ENCODE peak calls at places on chromosome 9, in eight cellular contexts. T is transverse colon; Z is NCI-H1694 treated with DMSO at 0.1 percent for 48 hours; V is KBM-7; G is T-helper 1 cell; X is activated CD8-positive, alpha-beta memory T cell treated with anti-CD3 and anti-CD28 coated beads for 4 hours; D is astrocyte; K is RPMI7951. B is an unnamed sample.

GRCh38 chr9:100417815-100418214 is 9.1 kb upstream of the MSANTD3 start:
- DNase-seq in G (no peak), T (no peak), Z (no peak), K (no peak), V (no peak), D (no peak), X (no peak), B (no peak)

GRCh38 chr9:35508069-35508468 is 18.2 kb downstream of the RUSC2 start:
- DNase-seq in V (no peak), D (peak; percentile 53), K (no peak), T (no peak), G (no peak), X (no peak), Z (no peak), B (no peak)

GRCh38 chr9:34612788-34613390 is 992 bp upstream of the RPP25L start:
- DNase-seq in V (peak; percentile 82), K (peak; percentile 72), G (peak; percentile 59), T (peak; percentile 81), X (peak; percentile 32), D (peak; percentile 38), Z (peak; percentile 67), B (peak; percentile 93)

GRCh38 chr9:137731216-137731946 is 112.6 kb downstream of the EHMT1 start:
- DNase-seq in X (no peak), T (no peak), K (no peak), Z (no peak), G (no peak), D (no peak), V (no peak), B (no peak)

GRCh38 chr9:70049672-70050271 is 6.1 kb downstream of the MAMDC2 start:
- DNase-seq in D (no peak), Z (no peak), X (no peak), G (no peak), T (peak; percentile 71), V (no peak), K (peak; percentile 83), B (no peak)

GRCh38 chr9:24464321-24464951 is 81.3 kb downstream of the IZUMO3 start:
- DNase-seq in T (no peak), K (no peak), D (peak; percentile 59), V (no peak), X (no peak), Z (no peak), G (no peak), B (no peak)

GRCh38 chr9:16950051-16950450 is 79.6 kb upstream of the BNC2 start:
- DNase-seq in X (no peak), V (no peak), Z (no peak), T (no peak), K (no peak), D (no peak), G (no peak), B (no peak)

GRCh38 chr9:81430727-81431126 is 258.6 kb downstream of the TLE1 start:
- DNase-seq in D (peak; percentile 58), K (no peak), T (no peak), X (no peak), G (no peak), V (no peak), Z (no peak), B (no peak)

GRCh38 chr9:126471084-126471611 is 142.6 kb upstream of the LMX1B start:
- DNase-seq in G (peak; percentile 67), K (peak; percentile 91), Z (no peak), D (peak; percentile 51), X (peak; percentile 54), T (peak; percentile 77), V (peak; percentile 97), B (peak; percentile 99)

GRCh38 chr9:2389404-2389803 is 232.2 kb upstream of the VLDLR start:
- DNase-seq in G (no peak), X (no peak), D (peak; percentile 19), T (no peak), Z (no peak), K (no peak), V (no peak), B (no peak)

GRCh38 chr9:23309800-23310199 is 516.2 kb downstream of the ELAVL2 start:
- DNase-seq in D (no peak), K (no peak), T (no peak), G (no peak), Z (no peak), X (no peak), V (no peak), B (no peak)

GRCh38 chr9:110912701-110913291 is 125.5 kb downstream of the LPAR1 start:
- DNase-seq in K (no peak), Z (no peak), T (no peak), X (no peak), G (no peak), V (no peak), D (peak; percentile 36), B (no peak)

GRCh38 chr9:105835721-105836120 is 141.4 kb downstream of the TMEM38B start:
- DNase-seq in Z (no peak), G (no peak), T (no peak), V (no peak), D (no peak), X (no peak), K (no peak), B (no peak)

GRCh38 chr9:112764344-112764743 is 13.8 kb downstream of the SNX30 start:
- DNase-seq in Z (no peak), G (no peak), X (no peak), V (peak; percentile 20), D (peak; percentile 85), T (no peak), K (no peak), B (peak; percentile 19)

GRCh38 chr9:115262477-115262876 is 144.5 kb upstream of the TNC start:
- DNase-seq in D (peak; percentile 90), T (peak; percentile 87), X (no peak), V (no peak), K (peak; percentile 100), G (no peak), Z (peak; percentile 88), B (no peak)

GRCh38 chr9:128683340-128684064 is 5.5 kb upstream of the SET start:
- DNase-seq in Z (no peak), G (no peak), V (peak; percentile 71), D (no peak), X (no peak), K (peak; percentile 35), T (peak; percentile 77), B (peak; percentile 77)

GRCh38 chr9:20242767-20243166 is 379.5 kb downstream of the MLLT3 start:
- DNase-seq in G (no peak), K (no peak), T (no peak), Z (no peak), V (no peak), D (no peak), X (no peak), B (peak; percentile 23)

GRCh38 chr9:125763373-125763772 is 16.2 kb downstream of the PBX3 start:
- DNase-seq in T (no peak), K (no peak), V (no peak), G (no peak), X (no peak), D (peak; percentile 62), Z (peak; percentile 77), B (peak; percentile 17)

GRCh38 chr9:137540536-137540935 is 9.7 kb downstream of the PNPLA7 start:
- DNase-seq in K (no peak), G (no peak), Z (no peak), D (no peak), T (no peak), X (no peak), V (no peak), B (no peak)

GRCh38 chr9:137254624-137255447 is at the start of gene NELFB:
- DNase-seq in T (peak; percentile 97), D (peak; percentile 48), Z (peak; percentile 43), X (peak; percentile 94), G (peak; percentile 94), K (peak; percentile 81), V (peak; percentile 89), B (peak; percentile 90)

GRCh38 chr9:69090140-69090750 is 54.7 kb downstream of the FXN start:
- DNase-seq in D (no peak), G (no peak), V (no peak), K (no peak), Z (no peak), X (no peak), T (no peak), B (no peak)

GRCh38 chr9:6126377-6126776 is 89.2 kb upstream of the IL33 start:
- DNase-seq in X (no peak), Z (no peak), G (no peak), V (no peak), D (no peak), K (no peak), T (no peak), B (peak; percentile 19)

GRCh38 chr9:75658301-75658919 is 232.1 kb upstream of the PCSK5 start:
- DNase-seq in G (no peak), D (peak; percentile 1), T (no peak), V (no peak), X (no peak), Z (no peak), K (no peak), B (no peak)

GRCh38 chr9:6054280-6055099 is 39.1 kb upstream of the RANBP6 start:
- DNase-seq in G (peak; percentile 38), X (peak; percentile 6), K (peak; percentile 70), D (peak; percentile 39), T (peak; percentile 64), Z (peak; percentile 57), V (peak; percentile 78), B (peak; percentile 87)

B was measured in NB4.